ENCODE peak calls at places on chromosomes 11 and 22, in seven cellular contexts. L, I, G, X, M, Q and T are unnamed samples.

GRCh38 chr11:85758480-85759039 is 52.4 kb downstream of the SYTL2 start:
- DNase-seq in L (no peak), X (no peak), Q (no peak), I (no peak), G (no peak), M (no peak), T (no peak)

GRCh38 chr22:27483095-27483798 is 318.3 kb downstream of the MN1 start:
- DNase-seq in M (no peak), Q (no peak), I (no peak), X (no peak), L (no peak), G (no peak), T (no peak)

GRCh38 chr11:57406337-57406904 is 16.0 kb upstream of the PRG2 start:
- DNase-seq in I (peak; percentile 39), L (no peak), M (no peak), G (peak; percentile 64), Q (no peak), X (no peak), T (no peak)

GRCh38 chr11:13324709-13325108 is 47.1 kb downstream of the BMAL1 start:
- DNase-seq in L (no peak), I (no peak), X (no peak), Q (no peak), M (no peak), G (no peak), T (peak; percentile 32)

GRCh38 chr22:29030016-29030617 is 31.5 kb downstream of the C22orf31 start:
- DNase-seq in Q (no peak), I (no peak), L (peak; percentile 50), X (peak; percentile 72), M (peak; percentile 15), G (no peak), T (no peak)

GRCh38 chr22:39311592-39312400 is 7.6 kb downstream of the RPL3 start:
- DNase-seq in M (peak; percentile 58), I (no peak), Q (no peak), X (no peak), L (no peak), G (no peak), T (no peak)

GRCh38 chr11:57207160-57207559 is 25.4 kb downstream of the LRRC55 start:
- DNase-seq in I (no peak), X (no peak), M (no peak), G (no peak), L (no peak), Q (no peak), T (no peak)

GRCh38 chr11:37108436-37109204 is 510.6 kb upstream of the RAG2 start:
- DNase-seq in G (no peak), M (no peak), Q (no peak), I (no peak), L (no peak), X (no peak), T (no peak)

GRCh38 chr22:30866811-30867271 is 101.7 kb downstream of the MORC2 start:
- DNase-seq in X (peak; percentile 31), M (no peak), G (no peak), I (no peak), Q (no peak), L (no peak), T (peak; percentile 50)

GRCh38 chr11:78150346-78150745 is 10.9 kb upstream of the ALG8 start:
- DNase-seq in G (no peak), M (no peak), X (no peak), Q (no peak), L (no peak), I (no peak), T (no peak)

GRCh38 chr22:18035740-18036139 is 11.4 kb upstream of the MICAL3 start:
- DNase-seq in M (no peak), G (no peak), I (peak; percentile 19), L (peak; percentile 35), Q (no peak), X (peak; percentile 82), T (peak; percentile 47)

GRCh38 chr11:71171576-71171975 is 80.8 kb downstream of the SHANK2 start:
- DNase-seq in L (no peak), M (no peak), X (no peak), G (no peak), Q (no peak), I (no peak), T (no peak)

GRCh38 chr11:71171024-71171423 is 81.4 kb downstream of the SHANK2 start:
- DNase-seq in I (no peak), Q (no peak), M (no peak), X (no peak), G (no peak), L (no peak), T (no peak)

GRCh38 chr11:71169328-71169727 is 83.0 kb downstream of the SHANK2 start:
- DNase-seq in Q (no peak), M (no peak), G (no peak), I (no peak), L (no peak), X (no peak), T (no peak)

GRCh38 chr11:71172680-71173079 is 79.7 kb downstream of the SHANK2 start:
- DNase-seq in L (no peak), M (no peak), I (no peak), G (no peak), X (no peak), Q (no peak), T (no peak)

DNA sequence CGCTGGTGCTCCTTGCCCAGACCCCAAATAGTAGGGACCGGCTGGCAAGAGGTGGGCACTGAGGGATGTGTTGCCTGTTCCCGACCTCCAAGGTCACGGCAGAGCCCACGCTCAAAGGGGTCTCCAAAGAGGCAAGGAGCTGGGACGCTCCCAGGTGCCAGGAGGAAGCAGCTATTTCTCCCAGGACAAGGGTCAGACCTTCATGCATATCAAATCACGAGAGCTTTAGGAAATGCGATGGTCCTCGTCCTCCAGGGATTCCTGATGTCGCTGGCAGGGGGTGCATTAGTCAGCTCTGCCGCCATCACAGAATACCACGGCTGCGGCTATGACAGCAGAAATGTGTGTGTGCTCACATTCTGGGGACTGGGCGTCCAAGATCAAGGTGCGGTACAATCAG is 81.8 kb downstream of the SHANK2 start:
- DNase-seq in X (no peak), L (no peak), I (no peak), M (no peak), G (no peak), Q (no peak), T (no peak)
- TF ChIP-seq RAD21 in X (no peak), L (no peak), I (no peak), M (no peak), G (no peak), Q (no peak), T (no peak)

DNA sequence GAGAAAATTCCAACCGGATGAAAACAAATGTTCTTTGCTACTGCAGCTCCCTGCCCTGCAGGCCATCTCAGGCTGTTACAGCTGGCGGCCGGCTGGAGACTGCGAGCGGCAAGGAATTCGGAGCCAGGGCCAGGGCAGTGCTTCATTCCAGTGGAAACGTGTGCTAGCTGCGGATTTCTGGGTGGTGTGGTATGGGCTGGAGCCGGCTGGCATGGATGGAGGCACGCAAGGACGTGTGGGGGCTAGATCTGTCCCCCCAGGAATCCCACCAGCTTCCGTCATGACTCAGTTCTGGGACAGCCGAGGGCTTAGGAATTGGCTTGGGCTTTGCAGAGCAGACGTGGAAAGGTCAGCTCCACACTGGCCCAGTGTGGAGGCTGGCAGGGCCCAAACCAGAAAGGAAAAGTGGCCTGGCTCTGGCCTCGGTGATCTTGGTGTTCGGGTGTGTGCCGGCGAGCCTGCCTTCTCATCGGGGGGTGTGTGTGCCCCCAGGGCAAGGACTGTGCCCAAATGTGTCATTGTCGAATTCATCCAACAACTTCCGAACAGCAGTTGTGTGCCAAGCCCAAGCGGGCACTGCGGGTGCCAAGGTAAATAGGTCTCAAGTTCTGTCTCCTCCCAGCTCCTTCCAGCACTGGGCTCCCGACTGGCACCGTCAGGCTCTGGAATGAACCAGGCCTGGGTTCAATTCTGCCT is 48.1 kb upstream of the SHISAL1 start:
- DNase-seq in Q (no peak), G (no peak), X (no peak), L (no peak), I (peak; percentile 80), M (no peak), T (no peak)
- H2AFZ ChIP-seq in Q (no peak overlapping the region), G (no peak overlapping the region), X (no peak overlapping the region), L (no peak overlapping the region), I (peak overlapping the region; percentile 66), M (no peak overlapping the region), T (no peak overlapping the region)

DNA sequence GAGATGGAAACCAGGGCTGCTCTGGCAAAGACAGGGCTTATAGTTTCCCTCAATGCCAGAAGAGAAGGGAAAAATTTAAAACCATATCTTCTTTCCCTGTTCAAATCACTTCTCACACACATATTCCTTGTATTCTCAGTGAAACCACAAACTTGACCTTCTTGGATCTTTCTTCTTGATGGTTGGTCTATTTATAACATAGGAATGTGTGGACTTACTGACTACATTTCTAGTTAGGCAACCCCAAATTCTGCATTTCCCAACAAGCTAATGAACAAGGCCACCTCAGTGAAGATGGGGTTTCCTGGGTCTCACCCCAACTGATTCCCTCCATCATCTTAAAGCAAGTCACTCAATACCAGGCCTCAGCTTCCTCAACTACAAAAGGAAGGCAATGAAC is 3.8 kb upstream of the QSER1 start:
- DNase-seq in I (peak; percentile 76), Q (no peak), G (no peak), X (no peak), M (no peak), L (no peak), T (no peak)
- TF ChIP-seq RAD21 in I (no peak), Q (no peak), G (no peak), X (no peak), M (no peak), L (no peak), T (no peak)

GRCh38 chr11:10600570-10601248 is 32.2 kb upstream of the LYVE1 start:
- DNase-seq in G (no peak), L (no peak), Q (no peak), I (no peak), X (no peak), M (no peak), T (no peak)

GRCh38 chr11:10602366-10602765 is 33.9 kb upstream of the LYVE1 start:
- DNase-seq in M (no peak), G (no peak), I (no peak), X (no peak), L (no peak), Q (no peak), T (no peak)

GRCh38 chr11:10601722-10602281 is 33.3 kb upstream of the LYVE1 start:
- DNase-seq in G (no peak), L (no peak), I (no peak), M (no peak), X (no peak), Q (no peak), T (no peak)

GRCh38 chr11:10597877-10598341 is 29.4 kb upstream of the LYVE1 start:
- DNase-seq in X (no peak), Q (no peak), M (peak; percentile 17), L (no peak), I (peak; percentile 41), G (no peak), T (no peak)

DNA sequence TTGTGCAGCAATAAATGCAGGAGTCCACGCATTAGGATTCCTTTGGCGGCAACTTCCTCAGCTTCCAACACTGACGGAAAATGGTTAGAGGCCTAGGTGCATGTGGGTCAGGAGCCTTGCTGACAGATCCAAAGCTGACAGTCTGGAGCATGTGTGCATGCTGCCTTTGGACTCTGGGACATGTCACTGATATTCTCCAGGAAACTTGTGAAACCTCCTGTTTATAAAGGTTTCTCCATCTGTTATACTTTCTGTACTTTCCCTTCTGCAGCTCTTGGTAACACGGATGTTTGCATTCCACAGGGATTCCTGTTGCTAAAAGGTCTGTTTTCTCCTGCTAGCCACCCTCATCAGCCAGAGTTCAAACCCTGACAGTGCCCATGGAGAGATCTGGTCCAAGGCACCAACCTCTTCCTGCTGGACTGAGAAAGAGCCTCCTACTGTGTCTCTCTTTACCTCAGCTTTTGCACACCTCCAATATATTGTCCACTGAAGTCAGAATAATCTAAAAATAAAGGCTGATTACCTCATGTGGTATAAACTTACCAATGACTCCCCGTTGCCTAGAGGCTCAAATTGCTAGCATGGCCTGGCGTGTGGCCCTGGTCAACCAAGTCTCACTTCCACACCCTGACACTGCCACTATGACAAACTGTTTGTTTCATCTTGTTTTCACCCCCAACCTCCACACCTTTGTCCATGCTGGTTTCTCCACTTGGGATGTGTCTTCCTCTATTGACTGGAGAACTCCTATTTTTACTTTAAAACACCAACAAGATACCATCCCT is 31.1 kb upstream of the LYVE1 start:
- DNase-seq in X (peak; percentile 68), M (no peak), Q (no peak), L (no peak), G (no peak), I (peak; percentile 78), T (no peak)
- H2AFZ ChIP-seq in X (no peak overlapping the region), M (peak overlapping the region; percentile 3), Q (no peak overlapping the region), L (no peak overlapping the region), G (no peak overlapping the region), I (no peak overlapping the region), T (no peak overlapping the region)